ENCODE peak calls at places on chromosomes 5 and 9, in seven cellular contexts. One of them, this sample, is unnamed.
A peak's percentile ranks its signal among the peaks of the same experiment; 100 is the strongest.

GRCh38 chr9:27473135-27473534 is 51.0 kb upstream of the IFNK start:
- DNase-seq in tibial nerve: peak; percentile 27
- DNase-seq in PC-3: no peak
- DNase-seq in tibial artery: peak; percentile 62
- DNase-seq in ovary: no peak
- DNase-seq in pancreas: no peak
- DNase-seq in heart left ventricle: no peak
- DNase-seq in this sample: no peak

GRCh38 chr5:98588225-98588624 is 185.2 kb upstream of the RGMB start:
- DNase-seq in tibial nerve: no peak
- DNase-seq in PC-3: no peak
- DNase-seq in tibial artery: no peak
- DNase-seq in ovary: no peak
- DNase-seq in pancreas: no peak
- DNase-seq in heart left ventricle: no peak
- DNase-seq in this sample: no peak

GRCh38 chr5:133974142-133974541 is 5.7 kb upstream of the C5orf15 start:
- DNase-seq in tibial nerve: no peak
- DNase-seq in PC-3: no peak
- DNase-seq in tibial artery: no peak
- DNase-seq in ovary: no peak
- DNase-seq in pancreas: no peak
- DNase-seq in heart left ventricle: no peak
- DNase-seq in this sample: no peak

GRCh38 chr5:140992878-140993277 is 26.6 kb downstream of the PCDHAC2 start:
- DNase-seq in tibial nerve: no peak
- DNase-seq in PC-3: no peak
- DNase-seq in tibial artery: no peak
- DNase-seq in ovary: no peak
- DNase-seq in pancreas: no peak
- DNase-seq in heart left ventricle: no peak
- DNase-seq in this sample: no peak

GRCh38 chr5:98904786-98905185 is 24.0 kb downstream of the CHD1 start:
- DNase-seq in tibial nerve: no peak
- DNase-seq in PC-3: peak; percentile 79
- DNase-seq in tibial artery: no peak
- DNase-seq in ovary: no peak
- DNase-seq in pancreas: no peak
- DNase-seq in heart left ventricle: no peak
- DNase-seq in this sample: no peak

GRCh38 chr5:79133121-79133656 is 21.6 kb downstream of the BHMT start:
- DNase-seq in tibial nerve: no peak
- DNase-seq in PC-3: peak; percentile 72
- DNase-seq in tibial artery: no peak
- DNase-seq in ovary: no peak
- DNase-seq in pancreas: no peak
- DNase-seq in heart left ventricle: no peak
- DNase-seq in this sample: no peak

GRCh38 chr5:155508673-155509072 is 495.1 kb downstream of the KIF4B start:
- DNase-seq in tibial nerve: no peak
- DNase-seq in PC-3: no peak
- DNase-seq in tibial artery: no peak
- DNase-seq in ovary: no peak
- DNase-seq in pancreas: no peak
- DNase-seq in heart left ventricle: no peak
- DNase-seq in this sample: no peak

GRCh38 chr5:160398806-160399205 is 1.0 kb downstream of the FAM200C start:
- DNase-seq in tibial nerve: no peak
- DNase-seq in PC-3: no peak
- DNase-seq in tibial artery: no peak
- DNase-seq in ovary: no peak
- DNase-seq in pancreas: no peak
- DNase-seq in heart left ventricle: no peak
- DNase-seq in this sample: no peak

GRCh38 chr9:127167560-127168326 is 45.3 kb upstream of the ANGPTL2 start:
- DNase-seq in tibial nerve: no peak
- DNase-seq in PC-3: no peak
- DNase-seq in tibial artery: no peak
- DNase-seq in ovary: no peak
- DNase-seq in pancreas: no peak
- DNase-seq in heart left ventricle: no peak
- DNase-seq in this sample: no peak

GRCh38 chr5:90878549-90879196 is 320.1 kb downstream of the ADGRV1 start:
- DNase-seq in tibial nerve: peak; percentile 15
- DNase-seq in PC-3: peak; percentile 59
- DNase-seq in tibial artery: peak; percentile 31
- DNase-seq in ovary: no peak
- DNase-seq in pancreas: no peak
- DNase-seq in heart left ventricle: no peak
- DNase-seq in this sample: no peak

GRCh38 chr5:180115326-180116076 is 43.9 kb upstream of the RNF130 start:
- DNase-seq in tibial nerve: no peak
- DNase-seq in PC-3: no peak
- DNase-seq in tibial artery: peak; percentile 6
- DNase-seq in ovary: no peak
- DNase-seq in pancreas: no peak
- DNase-seq in heart left ventricle: peak; percentile 8
- DNase-seq in this sample: no peak

GRCh38 chr5:177171961-177172360 is 38.4 kb downstream of the NSD1 start:
- DNase-seq in tibial nerve: no peak
- DNase-seq in PC-3: no peak
- DNase-seq in tibial artery: no peak
- DNase-seq in ovary: no peak
- DNase-seq in pancreas: no peak
- DNase-seq in heart left ventricle: no peak
- DNase-seq in this sample: no peak

GRCh38 chr5:136686192-136686872 is 321.0 kb upstream of the TRPC7 start:
- DNase-seq in tibial nerve: no peak
- DNase-seq in PC-3: peak; percentile 83
- DNase-seq in tibial artery: no peak
- DNase-seq in ovary: no peak
- DNase-seq in pancreas: no peak
- DNase-seq in heart left ventricle: no peak
- DNase-seq in this sample: no peak

GRCh38 chr9:18385676-18386075 is 88.3 kb upstream of the ADAMTSL1 start:
- DNase-seq in tibial nerve: no peak
- DNase-seq in PC-3: no peak
- DNase-seq in tibial artery: no peak
- DNase-seq in ovary: no peak
- DNase-seq in pancreas: no peak
- DNase-seq in heart left ventricle: no peak
- DNase-seq in this sample: no peak

GRCh38 chr5:148713735-148714508 is 59.6 kb upstream of the HTR4 start:
- DNase-seq in tibial nerve: no peak
- DNase-seq in PC-3: no peak
- DNase-seq in tibial artery: no peak
- DNase-seq in ovary: no peak
- DNase-seq in pancreas: no peak
- DNase-seq in heart left ventricle: no peak
- DNase-seq in this sample: no peak

DNA sequence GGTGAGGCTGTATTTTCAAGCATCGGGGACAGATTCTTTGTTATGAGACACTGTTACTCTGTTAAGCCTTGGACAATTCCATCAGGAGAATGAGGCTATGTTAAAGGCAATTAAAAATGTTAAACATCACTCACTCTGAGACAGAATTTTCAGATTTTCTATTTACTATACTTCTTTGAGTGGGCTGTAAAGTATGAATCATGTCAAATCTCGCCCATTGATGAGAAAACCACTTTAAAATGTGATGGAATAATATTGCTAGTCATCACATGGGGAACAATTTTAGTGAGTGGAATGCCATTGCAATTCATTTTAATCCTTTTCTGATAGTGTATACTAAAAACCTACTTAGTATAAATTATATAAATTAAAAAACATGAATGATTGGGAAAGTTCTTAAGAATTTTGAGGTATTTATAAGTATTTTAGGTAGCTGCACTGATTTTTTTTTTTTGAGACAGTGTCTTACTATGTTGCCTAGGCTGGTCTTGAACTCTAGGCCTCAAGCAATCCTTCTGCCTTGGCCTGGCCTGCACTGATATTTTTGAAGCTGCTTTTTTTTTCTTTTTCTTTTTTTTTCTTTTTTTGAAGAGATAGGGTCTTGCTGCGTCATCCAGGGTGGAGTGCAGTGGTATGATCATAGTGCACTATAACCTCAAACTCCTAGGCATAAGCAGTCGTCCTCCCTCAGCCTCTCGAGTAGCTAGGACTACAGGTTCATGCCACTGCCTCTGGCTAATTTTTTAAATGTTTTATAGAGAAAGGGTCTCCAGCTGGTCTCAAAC is 73.2 kb downstream of the KIAA1958 start:
- DNase-seq in tibial nerve: no peak
- DNase-seq in PC-3: no peak
- DNase-seq in tibial artery: no peak
- DNase-seq in ovary: no peak
- DNase-seq in pancreas: no peak
- DNase-seq in heart left ventricle: no peak
- DNase-seq in this sample: no peak
- H3K27ac ChIP-seq in tibial nerve: no peak overlapping the region
- H3K27ac ChIP-seq in PC-3: no peak overlapping the region
- H3K27ac ChIP-seq in tibial artery: no peak overlapping the region
- H3K27ac ChIP-seq in ovary: no peak overlapping the region
- H3K27ac ChIP-seq in pancreas: no peak overlapping the region
- H3K27ac ChIP-seq in heart left ventricle: no peak overlapping the region
- H3K27ac ChIP-seq in this sample: no peak overlapping the region

GRCh38 chr9:132824151-132824550 is 53.9 kb downstream of the AK8 start:
- DNase-seq in tibial nerve: no peak
- DNase-seq in PC-3: no peak
- DNase-seq in tibial artery: no peak
- DNase-seq in ovary: no peak
- DNase-seq in pancreas: no peak
- DNase-seq in heart left ventricle: no peak
- DNase-seq in this sample: no peak
- H3K27ac ChIP-seq in tibial nerve: no peak overlapping the region
- H3K27ac ChIP-seq in PC-3: no peak overlapping the region
- H3K27ac ChIP-seq in tibial artery: no peak overlapping the region
- H3K27ac ChIP-seq in ovary: no peak overlapping the region
- H3K27ac ChIP-seq in pancreas: no peak overlapping the region
- H3K27ac ChIP-seq in heart left ventricle: no peak overlapping the region
- H3K27ac ChIP-seq in this sample: no peak overlapping the region

GRCh38 chr5:61163905-61164304 is 1.6 kb upstream of the SMIM15 start:
- DNase-seq in tibial nerve: no peak
- DNase-seq in PC-3: no peak
- DNase-seq in tibial artery: no peak
- DNase-seq in ovary: no peak
- DNase-seq in pancreas: no peak
- DNase-seq in heart left ventricle: no peak
- DNase-seq in this sample: no peak
- H3K27ac ChIP-seq in tibial nerve: no peak overlapping the region
- H3K27ac ChIP-seq in PC-3: no peak overlapping the region
- H3K27ac ChIP-seq in tibial artery: no peak overlapping the region
- H3K27ac ChIP-seq in ovary: no peak overlapping the region
- H3K27ac ChIP-seq in pancreas: no peak overlapping the region
- H3K27ac ChIP-seq in heart left ventricle: no peak overlapping the region
- H3K27ac ChIP-seq in this sample: peak overlapping the region; percentile 95

GRCh38 chr5:45750574-45750973 is 54.4 kb upstream of the HCN1 start:
- DNase-seq in tibial nerve: no peak
- DNase-seq in PC-3: no peak
- DNase-seq in tibial artery: no peak
- DNase-seq in ovary: no peak
- DNase-seq in pancreas: no peak
- DNase-seq in heart left ventricle: no peak
- DNase-seq in this sample: no peak
- H3K27ac ChIP-seq in tibial nerve: no peak overlapping the region
- H3K27ac ChIP-seq in PC-3: no peak overlapping the region
- H3K27ac ChIP-seq in tibial artery: no peak overlapping the region
- H3K27ac ChIP-seq in ovary: no peak overlapping the region
- H3K27ac ChIP-seq in pancreas: no peak overlapping the region
- H3K27ac ChIP-seq in heart left ventricle: no peak overlapping the region
- H3K27ac ChIP-seq in this sample: no peak overlapping the region

GRCh38 chr9:87547665-87548064 is 50.0 kb downstream of the DAPK1 start:
- DNase-seq in tibial nerve: no peak
- DNase-seq in PC-3: peak; percentile 30
- DNase-seq in tibial artery: no peak
- DNase-seq in ovary: no peak
- DNase-seq in pancreas: no peak
- DNase-seq in heart left ventricle: no peak
- DNase-seq in this sample: no peak
- H3K27ac ChIP-seq in tibial nerve: no peak overlapping the region
- H3K27ac ChIP-seq in PC-3: no peak overlapping the region
- H3K27ac ChIP-seq in tibial artery: no peak overlapping the region
- H3K27ac ChIP-seq in ovary: no peak overlapping the region
- H3K27ac ChIP-seq in pancreas: no peak overlapping the region
- H3K27ac ChIP-seq in heart left ventricle: peak overlapping the region; percentile 47
- H3K27ac ChIP-seq in this sample: no peak overlapping the region

GRCh38 chr9:107213561-107214028 is 69.5 kb upstream of the RAD23B start:
- DNase-seq in tibial nerve: no peak
- DNase-seq in PC-3: peak; percentile 70
- DNase-seq in tibial artery: no peak
- DNase-seq in ovary: no peak
- DNase-seq in pancreas: no peak
- DNase-seq in heart left ventricle: no peak
- DNase-seq in this sample: no peak
- H3K27ac ChIP-seq in tibial nerve: no peak overlapping the region
- H3K27ac ChIP-seq in PC-3: peak overlapping the region; percentile 17
- H3K27ac ChIP-seq in tibial artery: no peak overlapping the region
- H3K27ac ChIP-seq in ovary: no peak overlapping the region
- H3K27ac ChIP-seq in pancreas: no peak overlapping the region
- H3K27ac ChIP-seq in heart left ventricle: no peak overlapping the region
- H3K27ac ChIP-seq in this sample: no peak overlapping the region

GRCh38 chr9:130962418-130963316 is 23.6 kb upstream of the FIBCD1 start:
- DNase-seq in tibial nerve: no peak
- DNase-seq in PC-3: peak; percentile 91
- DNase-seq in tibial artery: peak; percentile 62
- DNase-seq in ovary: no peak
- DNase-seq in pancreas: no peak
- DNase-seq in heart left ventricle: no peak
- DNase-seq in this sample: no peak
- H3K27ac ChIP-seq in tibial nerve: no peak overlapping the region
- H3K27ac ChIP-seq in PC-3: peak overlapping the region; percentile 52
- H3K27ac ChIP-seq in tibial artery: no peak overlapping the region
- H3K27ac ChIP-seq in ovary: no peak overlapping the region
- H3K27ac ChIP-seq in pancreas: no peak overlapping the region
- H3K27ac ChIP-seq in heart left ventricle: no peak overlapping the region
- H3K27ac ChIP-seq in this sample: no peak overlapping the region

GRCh38 chr9:34380511-34381315 is 4.0 kb upstream of the MYORG start:
- DNase-seq in tibial nerve: peak; percentile 34
- DNase-seq in PC-3: peak; percentile 52
- DNase-seq in tibial artery: peak; percentile 54
- DNase-seq in ovary: peak; percentile 77
- DNase-seq in pancreas: peak; percentile 92
- DNase-seq in heart left ventricle: peak; percentile 88
- DNase-seq in this sample: peak; percentile 86
- H3K27ac ChIP-seq in tibial nerve: no peak overlapping the region
- H3K27ac ChIP-seq in PC-3: no peak overlapping the region
- H3K27ac ChIP-seq in tibial artery: no peak overlapping the region
- H3K27ac ChIP-seq in ovary: no peak overlapping the region
- H3K27ac ChIP-seq in pancreas: no peak overlapping the region
- H3K27ac ChIP-seq in heart left ventricle: peak overlapping the region; percentile 80
- H3K27ac ChIP-seq in this sample: no peak overlapping the region